ENCODE peak calls at places on chromosomes 2 and 18, in ten cellular contexts. One of them, this sample, is unnamed.

GRCh38 chr2:221641181-221641871 is 69.2 kb upstream of the EPHA4 start:
- DNase-seq in activated CD4-positive, alpha-beta T cell treated with anti-CD3 and anti-CD28 coated beads, Interleukin-2, amount 10 ng/mL, durations not matched to agents 7 days and 5 days: no peak
- DNase-seq in stimulated activated CD4-positive, alpha-beta T cell treated with anti-CD3 and anti-CD28 coated beads, Interleukin-12 subunit alpha, Interleukin-12 subunit beta, amount 100 ng/mL, for 48 hours: no peak
- DNase-seq in T-helper 17 cell: no peak
- DNase-seq in NCI-H510A treated with DMSO at 0.1 percent for 48 hours: no peak
- DNase-seq in left lung: peak; percentile 65
- DNase-seq in LoVo: no peak
- DNase-seq in colonic mucosa: no peak
- DNase-seq in occipital lobe: no peak
- DNase-seq in adrenal gland: no peak
- DNase-seq in this sample: no peak

GRCh38 chr18:30870466-30870865 is 172.1 kb downstream of the DSC3 start:
- DNase-seq in activated CD4-positive, alpha-beta T cell treated with anti-CD3 and anti-CD28 coated beads, Interleukin-2, amount 10 ng/mL, durations not matched to agents 7 days and 5 days: no peak
- DNase-seq in T-helper 17 cell: no peak
- DNase-seq in NCI-H510A treated with DMSO at 0.1 percent for 48 hours: no peak
- DNase-seq in LoVo: no peak
- DNase-seq in occipital lobe: no peak
- DNase-seq in adrenal gland: no peak
- DNase-seq in stimulated activated CD4-positive, alpha-beta T cell treated with anti-CD3 and anti-CD28 coated beads, Interleukin-12 subunit alpha, Interleukin-12 subunit beta, amount 100 ng/mL, for 48 hours: no peak
- DNase-seq in left lung: no peak
- DNase-seq in colonic mucosa: no peak
- DNase-seq in this sample: no peak

GRCh38 chr18:2087877-2088673 is 483.2 kb downstream of the METTL4 start:
- DNase-seq in left lung: no peak
- DNase-seq in adrenal gland: no peak
- DNase-seq in LoVo: no peak
- DNase-seq in colonic mucosa: no peak
- DNase-seq in T-helper 17 cell: no peak
- DNase-seq in stimulated activated CD4-positive, alpha-beta T cell treated with anti-CD3 and anti-CD28 coated beads, Interleukin-12 subunit alpha, Interleukin-12 subunit beta, amount 100 ng/mL, for 48 hours: no peak
- DNase-seq in NCI-H510A treated with DMSO at 0.1 percent for 48 hours: no peak
- DNase-seq in activated CD4-positive, alpha-beta T cell treated with anti-CD3 and anti-CD28 coated beads, Interleukin-2, amount 10 ng/mL, durations not matched to agents 7 days and 5 days: no peak
- DNase-seq in occipital lobe: no peak
- DNase-seq in this sample: no peak

GRCh38 chr2:16478817-16479216 is 186.8 kb downstream of the CYRIA start:
- DNase-seq in stimulated activated CD4-positive, alpha-beta T cell treated with anti-CD3 and anti-CD28 coated beads, Interleukin-12 subunit alpha, Interleukin-12 subunit beta, amount 100 ng/mL, for 48 hours: no peak
- DNase-seq in LoVo: no peak
- DNase-seq in adrenal gland: no peak
- DNase-seq in colonic mucosa: no peak
- DNase-seq in left lung: no peak
- DNase-seq in T-helper 17 cell: no peak
- DNase-seq in occipital lobe: no peak
- DNase-seq in activated CD4-positive, alpha-beta T cell treated with anti-CD3 and anti-CD28 coated beads, Interleukin-2, amount 10 ng/mL, durations not matched to agents 7 days and 5 days: no peak
- DNase-seq in NCI-H510A treated with DMSO at 0.1 percent for 48 hours: no peak
- DNase-seq in this sample: no peak

GRCh38 chr2:210593166-210593565 is 36.8 kb downstream of the CPS1 start:
- DNase-seq in occipital lobe: no peak
- DNase-seq in LoVo: no peak
- DNase-seq in colonic mucosa: no peak
- DNase-seq in left lung: no peak
- DNase-seq in activated CD4-positive, alpha-beta T cell treated with anti-CD3 and anti-CD28 coated beads, Interleukin-2, amount 10 ng/mL, durations not matched to agents 7 days and 5 days: no peak
- DNase-seq in NCI-H510A treated with DMSO at 0.1 percent for 48 hours: no peak
- DNase-seq in stimulated activated CD4-positive, alpha-beta T cell treated with anti-CD3 and anti-CD28 coated beads, Interleukin-12 subunit alpha, Interleukin-12 subunit beta, amount 100 ng/mL, for 48 hours: no peak
- DNase-seq in T-helper 17 cell: no peak
- DNase-seq in adrenal gland: no peak
- DNase-seq in this sample: no peak

GRCh38 chr2:97645112-97645699 is 656 bp upstream of the COX5B start:
- DNase-seq in occipital lobe: no peak
- DNase-seq in colonic mucosa: no peak
- DNase-seq in activated CD4-positive, alpha-beta T cell treated with anti-CD3 and anti-CD28 coated beads, Interleukin-2, amount 10 ng/mL, durations not matched to agents 7 days and 5 days: no peak
- DNase-seq in LoVo: no peak
- DNase-seq in left lung: peak; percentile 82
- DNase-seq in adrenal gland: no peak
- DNase-seq in NCI-H510A treated with DMSO at 0.1 percent for 48 hours: no peak
- DNase-seq in T-helper 17 cell: no peak
- DNase-seq in stimulated activated CD4-positive, alpha-beta T cell treated with anti-CD3 and anti-CD28 coated beads, Interleukin-12 subunit alpha, Interleukin-12 subunit beta, amount 100 ng/mL, for 48 hours: no peak
- DNase-seq in this sample: no peak

GRCh38 chr2:158742536-158742935 is 52.6 kb upstream of the DAPL1 start:
- DNase-seq in occipital lobe: no peak
- DNase-seq in LoVo: no peak
- DNase-seq in stimulated activated CD4-positive, alpha-beta T cell treated with anti-CD3 and anti-CD28 coated beads, Interleukin-12 subunit alpha, Interleukin-12 subunit beta, amount 100 ng/mL, for 48 hours: no peak
- DNase-seq in adrenal gland: no peak
- DNase-seq in T-helper 17 cell: no peak
- DNase-seq in activated CD4-positive, alpha-beta T cell treated with anti-CD3 and anti-CD28 coated beads, Interleukin-2, amount 10 ng/mL, durations not matched to agents 7 days and 5 days: no peak
- DNase-seq in NCI-H510A treated with DMSO at 0.1 percent for 48 hours: no peak
- DNase-seq in left lung: no peak
- DNase-seq in colonic mucosa: no peak
- DNase-seq in this sample: no peak

GRCh38 chr2:197453914-197454398 is 604 bp downstream of the COQ10B start:
- DNase-seq in colonic mucosa: peak; percentile 77
- DNase-seq in LoVo: peak; percentile 88
- DNase-seq in adrenal gland: peak; percentile 91
- DNase-seq in NCI-H510A treated with DMSO at 0.1 percent for 48 hours: no peak
- DNase-seq in occipital lobe: no peak
- DNase-seq in left lung: no peak
- DNase-seq in activated CD4-positive, alpha-beta T cell treated with anti-CD3 and anti-CD28 coated beads, Interleukin-2, amount 10 ng/mL, durations not matched to agents 7 days and 5 days: no peak
- DNase-seq in stimulated activated CD4-positive, alpha-beta T cell treated with anti-CD3 and anti-CD28 coated beads, Interleukin-12 subunit alpha, Interleukin-12 subunit beta, amount 100 ng/mL, for 48 hours: no peak
- DNase-seq in T-helper 17 cell: no peak
- DNase-seq in this sample: no peak

GRCh38 chr2:72109291-72109690 is 38.4 kb downstream of the CYP26B1 start:
- DNase-seq in adrenal gland: no peak
- DNase-seq in colonic mucosa: peak; percentile 7
- DNase-seq in stimulated activated CD4-positive, alpha-beta T cell treated with anti-CD3 and anti-CD28 coated beads, Interleukin-12 subunit alpha, Interleukin-12 subunit beta, amount 100 ng/mL, for 48 hours: no peak
- DNase-seq in T-helper 17 cell: no peak
- DNase-seq in left lung: no peak
- DNase-seq in activated CD4-positive, alpha-beta T cell treated with anti-CD3 and anti-CD28 coated beads, Interleukin-2, amount 10 ng/mL, durations not matched to agents 7 days and 5 days: no peak
- DNase-seq in occipital lobe: no peak
- DNase-seq in LoVo: no peak
- DNase-seq in NCI-H510A treated with DMSO at 0.1 percent for 48 hours: no peak
- DNase-seq in this sample: no peak

GRCh38 chr2:208373460-208374089 is 33.0 kb upstream of the PTH2R start:
- DNase-seq in stimulated activated CD4-positive, alpha-beta T cell treated with anti-CD3 and anti-CD28 coated beads, Interleukin-12 subunit alpha, Interleukin-12 subunit beta, amount 100 ng/mL, for 48 hours: no peak
- DNase-seq in adrenal gland: peak; percentile 60
- DNase-seq in activated CD4-positive, alpha-beta T cell treated with anti-CD3 and anti-CD28 coated beads, Interleukin-2, amount 10 ng/mL, durations not matched to agents 7 days and 5 days: peak; percentile 33
- DNase-seq in occipital lobe: peak; percentile 3
- DNase-seq in LoVo: peak; percentile 52
- DNase-seq in T-helper 17 cell: peak; percentile 13
- DNase-seq in left lung: no peak
- DNase-seq in NCI-H510A treated with DMSO at 0.1 percent for 48 hours: peak; percentile 61
- DNase-seq in colonic mucosa: no peak
- DNase-seq in this sample: peak; percentile 66

GRCh38 chr2:125471963-125472362 is 1184.0 kb upstream of the GYPC start:
- DNase-seq in adrenal gland: no peak
- DNase-seq in activated CD4-positive, alpha-beta T cell treated with anti-CD3 and anti-CD28 coated beads, Interleukin-2, amount 10 ng/mL, durations not matched to agents 7 days and 5 days: no peak
- DNase-seq in stimulated activated CD4-positive, alpha-beta T cell treated with anti-CD3 and anti-CD28 coated beads, Interleukin-12 subunit alpha, Interleukin-12 subunit beta, amount 100 ng/mL, for 48 hours: no peak
- DNase-seq in T-helper 17 cell: no peak
- DNase-seq in NCI-H510A treated with DMSO at 0.1 percent for 48 hours: no peak
- DNase-seq in LoVo: peak; percentile 12
- DNase-seq in occipital lobe: no peak
- DNase-seq in left lung: peak; percentile 54
- DNase-seq in colonic mucosa: no peak
- DNase-seq in this sample: peak; percentile 25

GRCh38 chr2:84882415-84882738 is 1.5 kb upstream of the TRABD2A start:
- DNase-seq in T-helper 17 cell: no peak
- DNase-seq in colonic mucosa: no peak
- DNase-seq in activated CD4-positive, alpha-beta T cell treated with anti-CD3 and anti-CD28 coated beads, Interleukin-2, amount 10 ng/mL, durations not matched to agents 7 days and 5 days: no peak
- DNase-seq in left lung: no peak
- DNase-seq in LoVo: no peak
- DNase-seq in stimulated activated CD4-positive, alpha-beta T cell treated with anti-CD3 and anti-CD28 coated beads, Interleukin-12 subunit alpha, Interleukin-12 subunit beta, amount 100 ng/mL, for 48 hours: no peak
- DNase-seq in NCI-H510A treated with DMSO at 0.1 percent for 48 hours: no peak
- DNase-seq in adrenal gland: no peak
- DNase-seq in occipital lobe: no peak
- DNase-seq in this sample: no peak

GRCh38 chr2:44056947-44057346 is 61.2 kb upstream of the LRPPRC start:
- DNase-seq in adrenal gland: no peak
- DNase-seq in T-helper 17 cell: no peak
- DNase-seq in activated CD4-positive, alpha-beta T cell treated with anti-CD3 and anti-CD28 coated beads, Interleukin-2, amount 10 ng/mL, durations not matched to agents 7 days and 5 days: no peak
- DNase-seq in LoVo: no peak
- DNase-seq in NCI-H510A treated with DMSO at 0.1 percent for 48 hours: no peak
- DNase-seq in colonic mucosa: no peak
- DNase-seq in occipital lobe: no peak
- DNase-seq in stimulated activated CD4-positive, alpha-beta T cell treated with anti-CD3 and anti-CD28 coated beads, Interleukin-12 subunit alpha, Interleukin-12 subunit beta, amount 100 ng/mL, for 48 hours: no peak
- DNase-seq in left lung: no peak
- DNase-seq in this sample: no peak

GRCh38 chr2:227479865-227480475 is 8.0 kb downstream of the AGFG1 start:
- DNase-seq in T-helper 17 cell: no peak
- DNase-seq in colonic mucosa: no peak
- DNase-seq in adrenal gland: no peak
- DNase-seq in activated CD4-positive, alpha-beta T cell treated with anti-CD3 and anti-CD28 coated beads, Interleukin-2, amount 10 ng/mL, durations not matched to agents 7 days and 5 days: no peak
- DNase-seq in left lung: no peak
- DNase-seq in stimulated activated CD4-positive, alpha-beta T cell treated with anti-CD3 and anti-CD28 coated beads, Interleukin-12 subunit alpha, Interleukin-12 subunit beta, amount 100 ng/mL, for 48 hours: no peak
- DNase-seq in LoVo: no peak
- DNase-seq in occipital lobe: no peak
- DNase-seq in NCI-H510A treated with DMSO at 0.1 percent for 48 hours: no peak
- DNase-seq in this sample: peak; percentile 56

GRCh38 chr2:80393996-80394395 is 89.4 kb upstream of the LRRTM1 start:
- DNase-seq in NCI-H510A treated with DMSO at 0.1 percent for 48 hours: no peak
- DNase-seq in colonic mucosa: no peak
- DNase-seq in LoVo: no peak
- DNase-seq in stimulated activated CD4-positive, alpha-beta T cell treated with anti-CD3 and anti-CD28 coated beads, Interleukin-12 subunit alpha, Interleukin-12 subunit beta, amount 100 ng/mL, for 48 hours: no peak
- DNase-seq in T-helper 17 cell: no peak
- DNase-seq in left lung: no peak
- DNase-seq in occipital lobe: no peak
- DNase-seq in adrenal gland: no peak
- DNase-seq in activated CD4-positive, alpha-beta T cell treated with anti-CD3 and anti-CD28 coated beads, Interleukin-2, amount 10 ng/mL, durations not matched to agents 7 days and 5 days: no peak
- DNase-seq in this sample: no peak

GRCh38 chr18:76765649-76766048 is 56.7 kb upstream of the ZNF236 start:
- DNase-seq in NCI-H510A treated with DMSO at 0.1 percent for 48 hours: no peak
- DNase-seq in stimulated activated CD4-positive, alpha-beta T cell treated with anti-CD3 and anti-CD28 coated beads, Interleukin-12 subunit alpha, Interleukin-12 subunit beta, amount 100 ng/mL, for 48 hours: no peak
- DNase-seq in occipital lobe: no peak
- DNase-seq in left lung: no peak
- DNase-seq in T-helper 17 cell: no peak
- DNase-seq in LoVo: no peak
- DNase-seq in colonic mucosa: no peak
- DNase-seq in activated CD4-positive, alpha-beta T cell treated with anti-CD3 and anti-CD28 coated beads, Interleukin-2, amount 10 ng/mL, durations not matched to agents 7 days and 5 days: no peak
- DNase-seq in adrenal gland: no peak
- DNase-seq in this sample: no peak

GRCh38 chr18:71784777-71785176 is 759.4 kb downstream of the CBLN2 start:
- DNase-seq in adrenal gland: no peak
- DNase-seq in occipital lobe: no peak
- DNase-seq in stimulated activated CD4-positive, alpha-beta T cell treated with anti-CD3 and anti-CD28 coated beads, Interleukin-12 subunit alpha, Interleukin-12 subunit beta, amount 100 ng/mL, for 48 hours: no peak
- DNase-seq in left lung: no peak
- DNase-seq in NCI-H510A treated with DMSO at 0.1 percent for 48 hours: no peak
- DNase-seq in LoVo: no peak
- DNase-seq in colonic mucosa: peak; percentile 20
- DNase-seq in activated CD4-positive, alpha-beta T cell treated with anti-CD3 and anti-CD28 coated beads, Interleukin-2, amount 10 ng/mL, durations not matched to agents 7 days and 5 days: no peak
- DNase-seq in T-helper 17 cell: no peak
- DNase-seq in this sample: peak; percentile 22

GRCh38 chr2:86358982-86359381 is 21.6 kb upstream of the REEP1 start:
- DNase-seq in T-helper 17 cell: no peak
- DNase-seq in stimulated activated CD4-positive, alpha-beta T cell treated with anti-CD3 and anti-CD28 coated beads, Interleukin-12 subunit alpha, Interleukin-12 subunit beta, amount 100 ng/mL, for 48 hours: no peak
- DNase-seq in adrenal gland: no peak
- DNase-seq in NCI-H510A treated with DMSO at 0.1 percent for 48 hours: no peak
- DNase-seq in occipital lobe: no peak
- DNase-seq in LoVo: no peak
- DNase-seq in left lung: no peak
- DNase-seq in activated CD4-positive, alpha-beta T cell treated with anti-CD3 and anti-CD28 coated beads, Interleukin-2, amount 10 ng/mL, durations not matched to agents 7 days and 5 days: no peak
- DNase-seq in colonic mucosa: no peak
- DNase-seq in this sample: no peak

GRCh38 chr2:239193925-239194687 is 206.7 kb downstream of the HDAC4 start:
- DNase-seq in occipital lobe: no peak
- DNase-seq in stimulated activated CD4-positive, alpha-beta T cell treated with anti-CD3 and anti-CD28 coated beads, Interleukin-12 subunit alpha, Interleukin-12 subunit beta, amount 100 ng/mL, for 48 hours: no peak
- DNase-seq in left lung: peak; percentile 39
- DNase-seq in activated CD4-positive, alpha-beta T cell treated with anti-CD3 and anti-CD28 coated beads, Interleukin-2, amount 10 ng/mL, durations not matched to agents 7 days and 5 days: no peak
- DNase-seq in T-helper 17 cell: no peak
- DNase-seq in NCI-H510A treated with DMSO at 0.1 percent for 48 hours: no peak
- DNase-seq in colonic mucosa: no peak
- DNase-seq in adrenal gland: peak; percentile 21
- DNase-seq in LoVo: no peak
- DNase-seq in this sample: peak; percentile 2

GRCh38 chr2:236086403-236086970 is 81.7 kb downstream of the GBX2 start:
- DNase-seq in colonic mucosa: no peak
- DNase-seq in occipital lobe: no peak
- DNase-seq in T-helper 17 cell: no peak
- DNase-seq in adrenal gland: no peak
- DNase-seq in stimulated activated CD4-positive, alpha-beta T cell treated with anti-CD3 and anti-CD28 coated beads, Interleukin-12 subunit alpha, Interleukin-12 subunit beta, amount 100 ng/mL, for 48 hours: no peak
- DNase-seq in LoVo: no peak
- DNase-seq in NCI-H510A treated with DMSO at 0.1 percent for 48 hours: no peak
- DNase-seq in left lung: no peak
- DNase-seq in activated CD4-positive, alpha-beta T cell treated with anti-CD3 and anti-CD28 coated beads, Interleukin-2, amount 10 ng/mL, durations not matched to agents 7 days and 5 days: no peak
- DNase-seq in this sample: no peak

GRCh38 chr2:102618452-102619413 is 620 bp upstream of the SLC9A2 start:
- DNase-seq in T-helper 17 cell: no peak
- DNase-seq in left lung: peak; percentile 85
- DNase-seq in occipital lobe: no peak
- DNase-seq in adrenal gland: no peak
- DNase-seq in LoVo: peak; percentile 30
- DNase-seq in NCI-H510A treated with DMSO at 0.1 percent for 48 hours: peak; percentile 26
- DNase-seq in colonic mucosa: peak; percentile 79
- DNase-seq in stimulated activated CD4-positive, alpha-beta T cell treated with anti-CD3 and anti-CD28 coated beads, Interleukin-12 subunit alpha, Interleukin-12 subunit beta, amount 100 ng/mL, for 48 hours: no peak
- DNase-seq in activated CD4-positive, alpha-beta T cell treated with anti-CD3 and anti-CD28 coated beads, Interleukin-2, amount 10 ng/mL, durations not matched to agents 7 days and 5 days: no peak
- DNase-seq in this sample: peak; percentile 30

GRCh38 chr2:36912692-36913091 is 53.6 kb downstream of the STRN start:
- DNase-seq in adrenal gland: no peak
- DNase-seq in occipital lobe: no peak
- DNase-seq in activated CD4-positive, alpha-beta T cell treated with anti-CD3 and anti-CD28 coated beads, Interleukin-2, amount 10 ng/mL, durations not matched to agents 7 days and 5 days: no peak
- DNase-seq in NCI-H510A treated with DMSO at 0.1 percent for 48 hours: no peak
- DNase-seq in LoVo: no peak
- DNase-seq in T-helper 17 cell: no peak
- DNase-seq in stimulated activated CD4-positive, alpha-beta T cell treated with anti-CD3 and anti-CD28 coated beads, Interleukin-12 subunit alpha, Interleukin-12 subunit beta, amount 100 ng/mL, for 48 hours: no peak
- DNase-seq in colonic mucosa: no peak
- DNase-seq in left lung: no peak
- DNase-seq in this sample: no peak

GRCh38 chr2:69082430-69082997 is 69.5 kb downstream of the ANTXR1 start:
- DNase-seq in LoVo: peak; percentile 63
- DNase-seq in left lung: no peak
- DNase-seq in activated CD4-positive, alpha-beta T cell treated with anti-CD3 and anti-CD28 coated beads, Interleukin-2, amount 10 ng/mL, durations not matched to agents 7 days and 5 days: no peak
- DNase-seq in T-helper 17 cell: no peak
- DNase-seq in colonic mucosa: peak; percentile 37
- DNase-seq in occipital lobe: no peak
- DNase-seq in adrenal gland: peak; percentile 88
- DNase-seq in NCI-H510A treated with DMSO at 0.1 percent for 48 hours: peak; percentile 71
- DNase-seq in stimulated activated CD4-positive, alpha-beta T cell treated with anti-CD3 and anti-CD28 coated beads, Interleukin-12 subunit alpha, Interleukin-12 subunit beta, amount 100 ng/mL, for 48 hours: no peak
- DNase-seq in this sample: peak; percentile 71

GRCh38 chr2:65917990-65918389 is 485.6 kb upstream of the SPRED2 start:
- DNase-seq in stimulated activated CD4-positive, alpha-beta T cell treated with anti-CD3 and anti-CD28 coated beads, Interleukin-12 subunit alpha, Interleukin-12 subunit beta, amount 100 ng/mL, for 48 hours: no peak
- DNase-seq in LoVo: no peak
- DNase-seq in occipital lobe: no peak
- DNase-seq in T-helper 17 cell: no peak
- DNase-seq in colonic mucosa: no peak
- DNase-seq in activated CD4-positive, alpha-beta T cell treated with anti-CD3 and anti-CD28 coated beads, Interleukin-2, amount 10 ng/mL, durations not matched to agents 7 days and 5 days: no peak
- DNase-seq in left lung: no peak
- DNase-seq in adrenal gland: no peak
- DNase-seq in NCI-H510A treated with DMSO at 0.1 percent for 48 hours: no peak
- DNase-seq in this sample: no peak

GRCh38 chr18:21386523-21387240 is 144.7 kb downstream of the GREB1L start:
- DNase-seq in colonic mucosa: no peak
- DNase-seq in LoVo: no peak
- DNase-seq in activated CD4-positive, alpha-beta T cell treated with anti-CD3 and anti-CD28 coated beads, Interleukin-2, amount 10 ng/mL, durations not matched to agents 7 days and 5 days: no peak
- DNase-seq in left lung: no peak
- DNase-seq in adrenal gland: no peak
- DNase-seq in stimulated activated CD4-positive, alpha-beta T cell treated with anti-CD3 and anti-CD28 coated beads, Interleukin-12 subunit alpha, Interleukin-12 subunit beta, amount 100 ng/mL, for 48 hours: no peak
- DNase-seq in occipital lobe: no peak
- DNase-seq in T-helper 17 cell: no peak
- DNase-seq in NCI-H510A treated with DMSO at 0.1 percent for 48 hours: no peak
- DNase-seq in this sample: no peak

This sample was measured in HT-29.